ENCODE peak calls at places on chromosomes 12 and 14, in ten cellular contexts. R is endothelial cell; V is D341Med; S is GM10248; X is Right ventricle myocardium superior; O is frontal cortex; N is hypothalamus; W is effector CD4-positive, alpha-beta T cell; C is astrocyte; K is fibroblast of the conjunctiva. D is an unnamed sample.

GRCh38 chr12:45688188-45688587 is 41.3 kb upstream of the ARID2 start:
- DNase-seq in W (no peak), C (no peak), X (no peak), S (no peak), O (no peak), K (no peak), V (no peak), R (no peak), N (no peak), D (no peak)

GRCh38 chr12:12612403-12612802 is 727 bp downstream of the CREBL2 start:
- DNase-seq in V (peak), O (peak), W (peak), S (peak), K (no peak), R (peak), X (no peak), C (peak), N (no peak), D (peak)

GRCh38 chr12:109934026-109934425 is 34.0 kb downstream of the TCHP start:
- DNase-seq in S (no peak), R (no peak), W (no peak), O (no peak), C (no peak), N (no peak), X (no peak), K (no peak), V (no peak), D (peak)

GRCh38 chr12:109951136-109951535 is 45.0 kb downstream of the GIT2 start:
- DNase-seq in N (no peak), S (no peak), O (no peak), R (no peak), C (peak), K (peak), W (no peak), V (no peak), X (no peak), D (peak)

GRCh38 chr12:114166360-114166759 is 200.2 kb upstream of the RBM19 start:
- DNase-seq in K (no peak), V (no peak), O (peak), C (peak), W (no peak), N (peak), X (no peak), R (peak), S (peak), D (no peak)

GRCh38 chr12:44381341-44381740 is 494.8 kb downstream of the NELL2 start:
- DNase-seq in V (peak), K (no peak), W (no peak), X (no peak), O (no peak), N (no peak), R (no peak), C (no peak), S (no peak), D (no peak)

GRCh38 chr14:97106166-97106565 is 309.0 kb downstream of the VRK1 start:
- DNase-seq in S (no peak), O (no peak), W (no peak), R (no peak), X (no peak), C (no peak), N (no peak), V (no peak), K (no peak), D (no peak)

GRCh38 chr12:12582193-12582881 is 19.7 kb upstream of the DUSP16 start:
- DNase-seq in K (no peak), V (no peak), S (peak), W (no peak), R (no peak), O (no peak), N (no peak), X (no peak), C (no peak), D (no peak)

GRCh38 chr12:102601621-102602020 is 121.3 kb upstream of the IGF1 start:
- DNase-seq in X (no peak), S (no peak), W (no peak), O (no peak), C (no peak), N (no peak), R (no peak), K (no peak), V (no peak), D (no peak)

GRCh38 chr12:84542289-84542688 is 370.3 kb downstream of the SLC6A15 start:
- DNase-seq in K (no peak), O (no peak), X (no peak), W (no peak), V (no peak), N (no peak), S (no peak), C (no peak), R (no peak), D (no peak)

GRCh38 chr12:68236421-68237059 is 10.9 kb upstream of the IL26 start:
- DNase-seq in K (no peak), S (peak), C (no peak), V (no peak), N (no peak), X (no peak), W (no peak), R (no peak), O (no peak), D (peak)

GRCh38 chr12:105363890-105364289 is 33.4 kb downstream of the C12orf75 start:
- DNase-seq in R (no peak), X (no peak), N (no peak), O (no peak), C (no peak), K (no peak), W (no peak), S (no peak), V (no peak), D (no peak)

D was measured in RCC 7860.